ENCODE peak calls at places on chromosomes 13 and 19, in six cellular contexts. One of them, this sample, is unnamed.

GRCh38 chr13:25920277-25920676 is 131.5 kb downstream of the SHISA2 start:
- DNase-seq in A549: no peak
- DNase-seq in heart left ventricle: no peak
- DNase-seq in breast epithelium: no peak
- DNase-seq in IMR-90: no peak
- DNase-seq in NB4: peak; percentile 34
- DNase-seq in this sample: no peak

GRCh38 chr19:35592226-35592625 is 6.3 kb downstream of the PMIS2 start:
- DNase-seq in A549: peak; percentile 62
- DNase-seq in heart left ventricle: no peak
- DNase-seq in breast epithelium: no peak
- DNase-seq in IMR-90: peak; percentile 37
- DNase-seq in NB4: peak; percentile 43
- DNase-seq in this sample: no peak

GRCh38 chr13:76820759-76821158 is 65.4 kb downstream of the KCTD12 start:
- DNase-seq in A549: no peak
- DNase-seq in heart left ventricle: peak; percentile 67
- DNase-seq in breast epithelium: no peak
- DNase-seq in IMR-90: no peak
- DNase-seq in NB4: no peak
- DNase-seq in this sample: no peak

GRCh38 chr13:106407338-106407737 is 128.1 kb downstream of the EFNB2 start:
- DNase-seq in A549: no peak
- DNase-seq in heart left ventricle: no peak
- DNase-seq in breast epithelium: no peak
- DNase-seq in IMR-90: no peak
- DNase-seq in NB4: no peak
- DNase-seq in this sample: peak; percentile 11

GRCh38 chr13:95603887-95604533 is 40.5 kb downstream of the DZIP1 start:
- DNase-seq in A549: peak; percentile 40
- DNase-seq in heart left ventricle: no peak
- DNase-seq in breast epithelium: no peak
- DNase-seq in IMR-90: no peak
- DNase-seq in NB4: peak; percentile 45
- DNase-seq in this sample: peak; percentile 30

GRCh38 chr13:45331981-45332830 is 8.8 kb downstream of the TPT1 start:
- DNase-seq in A549: no peak
- DNase-seq in heart left ventricle: peak; percentile 54
- DNase-seq in breast epithelium: no peak
- DNase-seq in IMR-90: peak; percentile 88
- DNase-seq in NB4: peak; percentile 82
- DNase-seq in this sample: no peak

GRCh38 chr13:110327036-110327790 is 20.1 kb downstream of the COL4A2 start:
- DNase-seq in A549: no peak
- DNase-seq in heart left ventricle: no peak
- DNase-seq in breast epithelium: no peak
- DNase-seq in IMR-90: no peak
- DNase-seq in NB4: no peak
- DNase-seq in this sample: no peak

GRCh38 chr19:32877977-32878745 is 8.6 kb upstream of the SLC7A9 start:
- DNase-seq in A549: no peak
- DNase-seq in heart left ventricle: no peak
- DNase-seq in breast epithelium: no peak
- DNase-seq in IMR-90: no peak
- DNase-seq in NB4: no peak
- DNase-seq in this sample: no peak

GRCh38 chr13:112105884-112106283 is 38.9 kb downstream of the SOX1 start:
- DNase-seq in A549: no peak
- DNase-seq in heart left ventricle: no peak
- DNase-seq in breast epithelium: no peak
- DNase-seq in IMR-90: no peak
- DNase-seq in NB4: no peak
- DNase-seq in this sample: no peak

GRCh38 chr13:62358646-62358932 is 942.9 kb upstream of the PCDH20 start:
- DNase-seq in A549: no peak
- DNase-seq in heart left ventricle: no peak
- DNase-seq in breast epithelium: no peak
- DNase-seq in IMR-90: no peak
- DNase-seq in NB4: no peak
- DNase-seq in this sample: no peak

GRCh38 chr19:6236310-6237291 is 43.2 kb downstream of the MLLT1 start:
- DNase-seq in A549: no peak
- DNase-seq in heart left ventricle: peak; percentile 56
- DNase-seq in breast epithelium: peak; percentile 97
- DNase-seq in IMR-90: no peak
- DNase-seq in NB4: no peak
- DNase-seq in this sample: no peak

GRCh38 chr19:8610041-8610927 is at the start of gene ADAMTS10:
- DNase-seq in A549: no peak
- DNase-seq in heart left ventricle: peak; percentile 57
- DNase-seq in breast epithelium: no peak
- DNase-seq in IMR-90: peak; percentile 43
- DNase-seq in NB4: peak; percentile 89
- DNase-seq in this sample: no peak

GRCh38 chr19:40867701-40868100 is 14.3 kb downstream of the CYP2A7 start:
- DNase-seq in A549: no peak
- DNase-seq in heart left ventricle: no peak
- DNase-seq in breast epithelium: no peak
- DNase-seq in IMR-90: no peak
- DNase-seq in NB4: no peak
- DNase-seq in this sample: no peak

GRCh38 chr19:913080-913748 is at the start of gene R3HDM4:
- DNase-seq in A549: peak; percentile 61
- DNase-seq in heart left ventricle: peak; percentile 84
- DNase-seq in breast epithelium: peak; percentile 84
- DNase-seq in IMR-90: peak; percentile 37
- DNase-seq in NB4: peak; percentile 60
- DNase-seq in this sample: peak; percentile 85

GRCh38 chr19:52896431-52897148 is 845 bp downstream of the ZNF320 start:
- DNase-seq in A549: no peak
- DNase-seq in heart left ventricle: peak; percentile 46
- DNase-seq in breast epithelium: no peak
- DNase-seq in IMR-90: peak; percentile 1
- DNase-seq in NB4: no peak
- DNase-seq in this sample: peak; percentile 48

GRCh38 chr19:55486043-55486970 is 1.3 kb downstream of the NAT14 start:
- DNase-seq in A549: no peak
- DNase-seq in heart left ventricle: peak; percentile 33
- DNase-seq in breast epithelium: no peak
- DNase-seq in IMR-90: no peak
- DNase-seq in NB4: no peak
- DNase-seq in this sample: no peak

GRCh38 chr19:58558066-58558622 is at the start of gene UBE2M:
- DNase-seq in A549: no peak
- DNase-seq in heart left ventricle: peak; percentile 79
- DNase-seq in breast epithelium: no peak
- DNase-seq in IMR-90: no peak
- DNase-seq in NB4: peak; percentile 68
- DNase-seq in this sample: no peak

GRCh38 chr13:25085125-25085742 is 10.7 kb upstream of the PABPC3 start:
- DNase-seq in A549: peak; percentile 25
- DNase-seq in heart left ventricle: no peak
- DNase-seq in breast epithelium: no peak
- DNase-seq in IMR-90: peak; percentile 26
- DNase-seq in NB4: peak; percentile 59
- DNase-seq in this sample: peak; percentile 4

GRCh38 chr19:2755811-2756210 is 16.0 kb upstream of the SLC39A3 start:
- DNase-seq in A549: no peak
- DNase-seq in heart left ventricle: no peak
- DNase-seq in breast epithelium: no peak
- DNase-seq in IMR-90: no peak
- DNase-seq in NB4: no peak
- DNase-seq in this sample: no peak

GRCh38 chr19:2755448-2755705 is 15.6 kb upstream of the SLC39A3 start:
- DNase-seq in A549: no peak
- DNase-seq in heart left ventricle: no peak
- DNase-seq in breast epithelium: no peak
- DNase-seq in IMR-90: no peak
- DNase-seq in NB4: no peak
- DNase-seq in this sample: no peak

GRCh38 chr19:2756921-2757881 is 17.4 kb upstream of the SLC39A3 start:
- DNase-seq in A549: no peak
- DNase-seq in heart left ventricle: no peak
- DNase-seq in breast epithelium: no peak
- DNase-seq in IMR-90: no peak
- DNase-seq in NB4: no peak
- DNase-seq in this sample: no peak

GRCh38 chr19:2756477-2756876 is 16.7 kb upstream of the SLC39A3 start:
- DNase-seq in A549: no peak
- DNase-seq in heart left ventricle: no peak
- DNase-seq in breast epithelium: no peak
- DNase-seq in IMR-90: no peak
- DNase-seq in NB4: no peak
- DNase-seq in this sample: no peak

GRCh38 chr19:2754659-2755447 is 15.0 kb upstream of the SLC39A3 start:
- DNase-seq in A549: no peak
- DNase-seq in heart left ventricle: no peak
- DNase-seq in breast epithelium: no peak
- DNase-seq in IMR-90: no peak
- DNase-seq in NB4: no peak
- DNase-seq in this sample: no peak
- TF ChIP-seq POLR2A in A549: no peak
- TF ChIP-seq POLR2A in heart left ventricle: no peak
- TF ChIP-seq POLR2A in breast epithelium: no peak
- TF ChIP-seq POLR2A in IMR-90: no peak
- TF ChIP-seq POLR2A in NB4: no peak
- TF ChIP-seq POLR2A in this sample: no peak

GRCh38 chr19:7533925-7534480 is 1.5 kb upstream of the PNPLA6 start:
- DNase-seq in A549: peak; percentile 86
- DNase-seq in heart left ventricle: peak; percentile 90
- DNase-seq in breast epithelium: peak; percentile 85
- DNase-seq in IMR-90: peak; percentile 85
- DNase-seq in NB4: peak; percentile 91
- DNase-seq in this sample: peak; percentile 83
- TF ChIP-seq POLR2A in A549: peak; percentile 28
- TF ChIP-seq POLR2A in heart left ventricle: peak; percentile 55
- TF ChIP-seq POLR2A in breast epithelium: peak; percentile 24
- TF ChIP-seq POLR2A in IMR-90: no peak
- TF ChIP-seq POLR2A in NB4: no peak
- TF ChIP-seq POLR2A in this sample: no peak

DNA sequence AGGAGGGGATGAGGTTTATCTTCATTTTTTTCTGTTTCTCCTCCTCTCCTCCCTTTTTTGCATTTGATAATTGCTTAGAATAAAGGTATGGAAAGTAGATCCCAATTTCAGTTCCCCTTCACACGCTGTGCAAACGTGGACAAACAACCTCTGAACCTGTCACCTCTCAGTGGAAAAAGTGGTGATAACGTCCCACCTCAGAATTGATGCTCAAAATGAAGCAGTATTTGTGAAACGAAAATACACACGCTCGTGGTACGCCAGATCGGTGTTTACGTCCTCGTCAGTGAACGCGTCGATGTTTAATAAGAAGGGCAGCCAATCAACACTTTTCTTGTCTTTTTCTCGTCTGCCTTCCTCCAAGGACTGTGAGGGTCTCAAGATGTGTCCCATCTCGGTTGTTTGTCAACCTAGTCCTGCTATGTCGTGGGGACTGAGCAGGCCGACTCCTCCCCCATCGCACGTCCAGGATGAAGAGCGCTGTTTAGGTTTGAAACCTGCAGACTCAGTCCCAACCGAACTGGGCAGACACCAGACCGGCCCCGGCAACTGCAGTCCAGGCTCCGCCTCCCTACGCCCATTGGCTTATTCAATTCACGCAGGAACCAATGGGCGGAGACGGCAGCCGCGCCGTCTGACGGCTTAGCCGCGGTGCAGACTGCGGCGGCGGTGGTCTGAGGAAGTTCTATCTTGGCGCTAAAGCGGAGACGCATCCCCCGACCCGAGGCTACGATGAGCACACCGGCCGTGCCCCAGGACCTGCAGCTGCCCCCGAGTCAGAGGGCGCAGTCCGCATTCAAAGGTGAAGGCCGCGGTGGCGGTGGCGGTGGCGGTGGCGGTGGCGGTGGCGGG is at the start of gene CKAP2:
- DNase-seq in A549: peak; percentile 76
- DNase-seq in heart left ventricle: peak; percentile 95
- DNase-seq in breast epithelium: peak; percentile 91
- DNase-seq in IMR-90: peak; percentile 93
- DNase-seq in NB4: peak; percentile 99
- DNase-seq in this sample: peak; percentile 72
- TF ChIP-seq POLR2A in A549: peak; percentile 72
- TF ChIP-seq POLR2A in heart left ventricle: peak; percentile 78
- TF ChIP-seq POLR2A in breast epithelium: peak; percentile 57
- TF ChIP-seq POLR2A in IMR-90: peak; percentile 77
- TF ChIP-seq POLR2A in NB4: peak; percentile 98
- TF ChIP-seq POLR2A in this sample: peak; percentile 83

GRCh38 chr19:10748195-10748923 is 30.5 kb downstream of the DNM2 start:
- DNase-seq in A549: no peak
- DNase-seq in heart left ventricle: no peak
- DNase-seq in breast epithelium: no peak
- DNase-seq in IMR-90: no peak
- DNase-seq in NB4: no peak
- DNase-seq in this sample: no peak

GRCh38 chr19:10747674-10748073 is 29.8 kb downstream of the DNM2 start:
- DNase-seq in A549: no peak
- DNase-seq in heart left ventricle: no peak
- DNase-seq in breast epithelium: no peak
- DNase-seq in IMR-90: no peak
- DNase-seq in NB4: no peak
- DNase-seq in this sample: no peak

GRCh38 chr19:10748924-10749434 is 31.1 kb downstream of the DNM2 start:
- DNase-seq in A549: peak; percentile 51
- DNase-seq in heart left ventricle: peak; percentile 77
- DNase-seq in breast epithelium: no peak
- DNase-seq in IMR-90: no peak
- DNase-seq in NB4: peak; percentile 79
- DNase-seq in this sample: peak; percentile 40

GRCh38 chr19:10751109-10751972 is 33.5 kb downstream of the DNM2 start:
- DNase-seq in A549: no peak
- DNase-seq in heart left ventricle: no peak
- DNase-seq in breast epithelium: no peak
- DNase-seq in IMR-90: no peak
- DNase-seq in NB4: peak; percentile 23
- DNase-seq in this sample: no peak

DNA sequence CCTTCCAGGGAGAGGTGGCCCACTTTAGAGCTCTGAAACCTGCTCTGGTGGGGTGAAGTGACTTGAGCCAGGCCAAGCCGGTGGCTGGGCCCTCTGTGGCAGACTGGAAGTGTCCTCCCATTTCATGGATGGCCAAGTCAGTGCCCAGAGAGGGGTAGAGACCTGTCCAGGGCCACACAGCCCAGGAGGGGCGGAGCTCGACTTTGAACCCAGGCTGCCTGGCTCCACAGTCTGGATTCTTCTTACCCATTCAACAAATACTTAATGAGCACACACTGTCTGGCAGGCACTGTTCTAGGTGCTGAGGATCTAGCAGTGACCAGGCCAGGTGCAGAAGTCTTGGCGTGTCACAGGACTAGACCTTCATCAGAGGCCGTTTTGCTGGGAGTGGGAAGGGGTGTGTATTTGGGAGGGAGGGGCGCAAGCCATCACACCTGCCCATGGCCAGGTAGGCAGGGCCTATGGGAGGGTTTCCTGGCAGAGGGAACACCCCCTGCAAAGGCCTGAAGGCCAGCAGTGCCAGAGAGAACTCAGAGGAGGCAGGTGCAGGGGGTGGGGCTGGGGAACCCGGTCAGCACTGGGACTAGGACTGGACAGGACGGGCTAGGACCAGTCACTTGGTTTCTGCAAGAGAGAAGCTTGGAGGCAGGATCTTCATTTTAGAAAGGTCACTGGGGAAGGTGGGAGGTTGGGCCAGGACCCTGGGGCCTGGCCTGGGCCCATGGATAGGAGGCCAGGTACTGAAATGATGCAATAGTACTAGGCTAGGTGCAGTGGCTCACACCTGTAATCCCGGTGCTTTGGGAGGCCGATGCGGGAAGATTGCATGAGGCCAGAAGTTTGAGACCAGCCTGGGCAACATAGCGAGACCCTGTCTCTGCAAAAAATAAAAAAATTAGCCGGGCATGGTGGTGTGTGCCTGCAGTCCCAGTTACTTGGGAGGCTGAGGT is 31.8 kb downstream of the DNM2 start:
- DNase-seq in A549: no peak
- DNase-seq in heart left ventricle: no peak
- DNase-seq in breast epithelium: no peak
- DNase-seq in IMR-90: no peak
- DNase-seq in NB4: no peak
- DNase-seq in this sample: no peak
- TF ChIP-seq POLR2A in A549: no peak
- TF ChIP-seq POLR2A in heart left ventricle: no peak
- TF ChIP-seq POLR2A in breast epithelium: no peak
- TF ChIP-seq POLR2A in IMR-90: no peak
- TF ChIP-seq POLR2A in NB4: no peak
- TF ChIP-seq POLR2A in this sample: no peak

This sample was measured in H54.